ENCODE peak calls at places on chromosomes 4 and X, in six cellular contexts. C, F, A, H, X and M are unnamed samples.

GRCh38 chr4:141464366-141464765 is 172.0 kb upstream of the IL15 start:
- DNase-seq in C (no peak), F (no peak), A (no peak), H (no peak), X (no peak), M (no peak)

GRCh38 chrX:151019837-151020236 is 36.7 kb downstream of the HMGB3 start:
- DNase-seq in C (no peak), F (no peak), A (no peak), H (no peak), X (no peak), M (no peak)

GRCh38 chr4:169315530-169316306 is 45.0 kb upstream of the SH3RF1 start:
- DNase-seq in C (no peak), F (no peak), A (no peak), H (peak; percentile 13), X (no peak), M (no peak)

GRCh38 chr4:7757501-7758443 is 181.9 kb downstream of the AFAP1 start:
- DNase-seq in C (peak; percentile 72), F (peak; percentile 82), A (no peak), H (no peak), X (peak; percentile 48), M (no peak)

GRCh38 chrX:16160729-16161128 is 6.6 kb upstream of the MAGEB17 start:
- DNase-seq in C (no peak), F (no peak), A (no peak), H (no peak), X (no peak), M (no peak)

GRCh38 chrX:103883533-103883932 is 51.5 kb upstream of the RAB9B start:
- DNase-seq in C (no peak), F (no peak), A (no peak), H (no peak), X (no peak), M (no peak)

GRCh38 chr4:82776925-82777542 is 21.6 kb downstream of the SCD5 start:
- DNase-seq in C (no peak), F (no peak), A (no peak), H (no peak), X (no peak), M (no peak)

GRCh38 chr4:141021397-141022194 is 111.7 kb downstream of the RNF150 start:
- DNase-seq in C (no peak), F (no peak), A (no peak), H (no peak), X (no peak), M (no peak)

GRCh38 chr4:22532896-22533295 is 17.0 kb upstream of the ADGRA3 start:
- DNase-seq in C (no peak), F (no peak), A (no peak), H (no peak), X (no peak), M (no peak)

GRCh38 chr4:16026155-16026761 is 57.6 kb downstream of the PROM1 start:
- DNase-seq in C (peak; percentile 34), F (no peak), A (peak; percentile 49), H (no peak), X (peak; percentile 70), M (no peak)

GRCh38 chr4:145177906-145178538 is 2.4 kb downstream of the OTUD4 start:
- DNase-seq in C (no peak), F (no peak), A (no peak), H (no peak), X (peak; percentile 13), M (no peak)

GRCh38 chrX:21691512-21692018 is 33.4 kb upstream of the KLHL34 start:
- DNase-seq in C (no peak), F (no peak), A (no peak), H (no peak), X (no peak), M (no peak)

GRCh38 chr4:181597766-181598165 is 645.4 kb upstream of the TENM3 start:
- DNase-seq in C (no peak), F (no peak), A (no peak), H (no peak), X (no peak), M (no peak)

GRCh38 chr4:152938237-152938969 is 2.3 kb downstream of the FHDC1 start:
- DNase-seq in C (no peak), F (no peak), A (no peak), H (peak; percentile 24), X (no peak), M (no peak)

GRCh38 chr4:6857009-6857882 is 52.4 kb upstream of the TBC1D14 start:
- DNase-seq in C (no peak), F (no peak), A (no peak), H (no peak), X (no peak), M (no peak)

GRCh38 chr4:57691370-57691769 is 581.2 kb upstream of the IGFBP7 start:
- DNase-seq in C (no peak), F (no peak), A (no peak), H (no peak), X (no peak), M (no peak)

GRCh38 chr4:39569209-39569608 is 42.0 kb upstream of the UGDH start:
- DNase-seq in C (no peak), F (no peak), A (no peak), H (no peak), X (no peak), M (no peak)

GRCh38 chr4:143240920-143241319 is 56.2 kb downstream of the USP38 start:
- DNase-seq in C (no peak), F (no peak), A (no peak), H (no peak), X (no peak), M (no peak)

GRCh38 chr4:68490826-68491457 is 43.7 kb downstream of the TMPRSS11E start:
- DNase-seq in C (no peak), F (no peak), A (no peak), H (no peak), X (no peak), M (no peak)

GRCh38 chr4:26804876-26805275 is 55.8 kb upstream of the STIM2 start:
- DNase-seq in C (no peak), F (no peak), A (no peak), H (no peak), X (no peak), M (no peak)

GRCh38 chr4:86506591-86506990 is 87.5 kb upstream of the PTPN13 start:
- DNase-seq in C (no peak), F (no peak), A (no peak), H (no peak), X (no peak), M (no peak)

GRCh38 chrX:98350940-98351339 is 1467.2 kb downstream of the RPA4 start:
- DNase-seq in C (no peak), F (no peak), A (no peak), H (no peak), X (no peak), M (no peak)

GRCh38 chr4:162265802-162266201 is 102.0 kb upstream of the FSTL5 start:
- DNase-seq in C (no peak), F (no peak), A (no peak), H (no peak), X (no peak), M (no peak)

GRCh38 chr4:8821151-8821950 is 50.3 kb downstream of the HMX1 start:
- DNase-seq in C (no peak), F (peak; percentile 52), A (no peak), H (no peak), X (no peak), M (no peak)

GRCh38 chrX:110145305-110145704 is 142.4 kb downstream of the TMEM164 start:
- DNase-seq in C (no peak), F (no peak), A (no peak), H (no peak), X (no peak), M (no peak)

GRCh38 chr4:93617596-93617995 is 211.0 kb upstream of the ATOH1 start:
- DNase-seq in C (no peak), F (no peak), A (no peak), H (no peak), X (no peak), M (no peak)

GRCh38 chr4:124085561-124086180 is 626.9 kb downstream of the ANKRD50 start:
- DNase-seq in C (no peak), F (no peak), A (no peak), H (no peak), X (no peak), M (no peak)

GRCh38 chr4:100780126-100780525 is 262.3 kb upstream of the EMCN start:
- DNase-seq in C (no peak), F (no peak), A (no peak), H (no peak), X (no peak), M (no peak)

GRCh38 chr4:118772149-118773081 is 63.5 kb downstream of the SEC24D start:
- DNase-seq in C (no peak), F (no peak), A (no peak), H (no peak), X (no peak), M (no peak)

GRCh38 chr4:41866799-41867677 is 68.2 kb upstream of the TMEM33 start:
- DNase-seq in C (no peak), F (no peak), A (no peak), H (no peak), X (no peak), M (no peak)
- H3K4me3 ChIP-seq in C (no peak overlapping the region), F (no peak overlapping the region), A (no peak overlapping the region), H (no peak overlapping the region), X (no peak overlapping the region), M (no peak overlapping the region)

GRCh38 chr4:924107-925096 is 7.7 kb downstream of the GAK start:
- DNase-seq in C (no peak), F (no peak), A (peak; percentile 80), H (peak; percentile 33), X (no peak), M (no peak)
- H3K4me1 ChIP-seq in C (no peaks in the 10 kb centered on the region), F (peaks cover 24% of the 10 kb centered on the region), A (peaks cover 16% of the 10 kb centered on the region), H (peaks cover 43% of the 10 kb centered on the region), X (no peaks in the 10 kb centered on the region), M (no peaks in the 10 kb centered on the region)

DNA sequence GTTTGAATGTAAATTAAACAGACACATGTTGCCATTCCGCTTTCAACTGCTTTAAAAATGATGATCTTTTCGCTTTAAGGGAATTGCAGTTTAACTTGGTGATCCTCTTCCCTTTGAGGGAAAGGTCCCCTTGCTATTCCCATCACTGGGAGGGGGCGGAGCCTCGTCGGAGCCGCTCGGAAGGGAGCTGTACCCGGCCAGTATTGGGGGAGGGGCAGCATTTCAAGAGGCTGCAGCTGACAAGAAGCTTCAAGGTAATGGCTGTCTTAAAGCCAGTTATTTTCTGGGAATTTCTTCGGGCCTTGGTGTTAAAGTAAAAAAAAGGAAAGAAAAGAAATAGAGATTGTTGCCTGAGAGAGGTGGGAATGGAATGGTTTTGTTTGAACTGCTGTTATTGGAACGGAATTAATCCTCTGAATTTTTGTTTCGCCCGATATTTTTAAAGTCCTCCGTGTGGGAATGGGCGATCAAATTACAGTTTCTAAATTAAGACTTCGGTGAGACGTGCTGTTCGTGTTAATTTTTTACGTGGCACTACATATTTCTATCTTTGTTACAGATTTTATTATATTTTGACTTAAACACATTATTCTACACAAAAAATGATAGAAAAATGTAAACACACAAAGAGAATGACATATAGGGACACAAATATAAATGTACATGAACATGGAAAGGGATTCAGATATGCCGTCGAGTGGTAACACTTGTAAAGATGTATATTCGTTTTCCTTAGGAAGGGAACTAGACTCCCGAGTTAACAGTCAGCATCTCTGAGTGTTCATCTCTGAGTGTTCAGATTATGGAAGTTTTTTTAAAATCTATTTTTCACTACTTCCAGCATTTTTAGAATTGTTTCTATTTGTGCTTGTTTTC is 9.2 kb downstream of the PWWP3B start:
- DNase-seq in C (peak; percentile 71), F (no peak), A (peak; percentile 6), H (no peak), X (peak; percentile 8), M (peak; percentile 84)
- TF ChIP-seq POLR2A in C (peak; percentile 11), F (no peak), A (no peak), H (no peak), X (no peak), M (no peak)

DNA sequence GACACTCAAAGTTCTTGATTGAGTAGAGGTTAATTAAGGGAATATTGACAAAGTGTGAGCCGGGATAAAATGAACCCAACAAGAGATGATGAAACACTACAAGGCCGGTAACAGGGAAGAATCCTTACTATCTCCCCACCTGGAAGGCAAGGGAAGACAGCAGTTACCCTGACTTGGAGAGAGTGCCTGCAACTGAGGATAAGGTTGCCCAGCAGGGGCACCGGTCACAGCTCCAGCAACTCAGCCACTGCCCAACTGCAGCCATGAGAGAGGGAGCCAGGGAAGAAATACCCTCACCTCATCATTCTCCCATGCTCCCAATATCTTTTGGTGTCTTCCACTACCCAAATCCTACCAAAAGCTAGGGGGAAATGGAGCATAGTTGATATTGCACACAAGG is 212.7 kb downstream of the KCTD8 start:
- DNase-seq in C (no peak), F (no peak), A (no peak), H (no peak), X (no peak), M (no peak)
- H3K4me3 ChIP-seq in C (no peak overlapping the region), F (no peak overlapping the region), A (no peak overlapping the region), H (no peak overlapping the region), X (no peak overlapping the region), M (no peak overlapping the region)